ENCODE peak calls at places on chromosomes 16 and 17, in ten cellular contexts. One of them, this sample, is unnamed.

GRCh38 chr17:2656293-2656692 is 55.3 kb downstream of the CLUH start:
- DNase-seq in NB4: no peak
- DNase-seq in AG04449: no peak
- DNase-seq in GM12865: no peak
- DNase-seq in spleen: no peak
- DNase-seq in H1: no peak
- DNase-seq in Calu3: no peak
- DNase-seq in HCT116: no peak
- DNase-seq in glutamatergic neuron: no peak
- DNase-seq in uterus: no peak
- DNase-seq in this sample: no peak

GRCh38 chr17:42667088-42667951 is 8.2 kb downstream of the TUBG2 start:
- DNase-seq in NB4: peak; percentile 14
- DNase-seq in AG04449: no peak
- DNase-seq in H1: no peak
- DNase-seq in HCT116: peak; percentile 87
- DNase-seq in uterus: peak; percentile 63
- DNase-seq in Calu3: peak; percentile 70
- DNase-seq in spleen: peak; percentile 41
- DNase-seq in glutamatergic neuron: no peak
- DNase-seq in GM12865: no peak
- DNase-seq in this sample: no peak

GRCh38 chr17:48871551-48872351 is 20.8 kb upstream of the ATP5MC1 start:
- DNase-seq in GM12865: no peak
- DNase-seq in HCT116: no peak
- DNase-seq in AG04449: no peak
- DNase-seq in uterus: peak; percentile 57
- DNase-seq in NB4: no peak
- DNase-seq in glutamatergic neuron: peak; percentile 39
- DNase-seq in Calu3: peak; percentile 83
- DNase-seq in spleen: no peak
- DNase-seq in H1: no peak
- DNase-seq in this sample: no peak

GRCh38 chr16:26816885-26817571 is 249.7 kb upstream of the C16orf82 start:
- DNase-seq in Calu3: no peak
- DNase-seq in HCT116: no peak
- DNase-seq in GM12865: no peak
- DNase-seq in H1: no peak
- DNase-seq in AG04449: no peak
- DNase-seq in glutamatergic neuron: no peak
- DNase-seq in spleen: no peak
- DNase-seq in NB4: no peak
- DNase-seq in uterus: no peak
- DNase-seq in this sample: no peak

GRCh38 chr16:73713817-73714495 is 582.7 kb upstream of the PSMD7 start:
- DNase-seq in Calu3: peak; percentile 65
- DNase-seq in GM12865: no peak
- DNase-seq in NB4: peak; percentile 43
- DNase-seq in spleen: no peak
- DNase-seq in HCT116: peak; percentile 27
- DNase-seq in glutamatergic neuron: peak; percentile 51
- DNase-seq in AG04449: no peak
- DNase-seq in H1: peak; percentile 78
- DNase-seq in uterus: no peak
- DNase-seq in this sample: no peak

GRCh38 chr16:4500283-4500682 is 24.1 kb downstream of the HMOX2 start:
- DNase-seq in glutamatergic neuron: no peak
- DNase-seq in NB4: no peak
- DNase-seq in GM12865: no peak
- DNase-seq in AG04449: no peak
- DNase-seq in uterus: no peak
- DNase-seq in H1: no peak
- DNase-seq in Calu3: peak; percentile 32
- DNase-seq in HCT116: peak; percentile 27
- DNase-seq in spleen: no peak
- DNase-seq in this sample: no peak

GRCh38 chr17:2111691-2112090 is 56.8 kb downstream of the HIC1 start:
- DNase-seq in spleen: no peak
- DNase-seq in NB4: no peak
- DNase-seq in uterus: no peak
- DNase-seq in GM12865: no peak
- DNase-seq in Calu3: peak; percentile 1
- DNase-seq in AG04449: peak; percentile 90
- DNase-seq in glutamatergic neuron: no peak
- DNase-seq in H1: no peak
- DNase-seq in HCT116: no peak
- DNase-seq in this sample: no peak

GRCh38 chr17:39027037-39027436 is 59.8 kb upstream of the FBXO47 start:
- DNase-seq in glutamatergic neuron: peak; percentile 38
- DNase-seq in H1: peak; percentile 71
- DNase-seq in GM12865: no peak
- DNase-seq in NB4: no peak
- DNase-seq in AG04449: no peak
- DNase-seq in spleen: no peak
- DNase-seq in HCT116: no peak
- DNase-seq in uterus: peak; percentile 52
- DNase-seq in Calu3: peak; percentile 83
- DNase-seq in this sample: peak; percentile 37

GRCh38 chr16:88769617-88770458 is 15.2 kb downstream of the PIEZO1 start:
- DNase-seq in HCT116: no peak
- DNase-seq in AG04449: no peak
- DNase-seq in glutamatergic neuron: peak; percentile 63
- DNase-seq in GM12865: peak; percentile 73
- DNase-seq in H1: peak; percentile 84
- DNase-seq in uterus: no peak
- DNase-seq in NB4: peak; percentile 94
- DNase-seq in Calu3: no peak
- DNase-seq in spleen: no peak
- DNase-seq in this sample: peak; percentile 87

GRCh38 chr16:81190667-81191066 is 47.8 kb upstream of the BCO1 start:
- DNase-seq in NB4: peak; percentile 26
- DNase-seq in uterus: no peak
- DNase-seq in H1: no peak
- DNase-seq in spleen: no peak
- DNase-seq in AG04449: no peak
- DNase-seq in Calu3: peak; percentile 13
- DNase-seq in HCT116: no peak
- DNase-seq in GM12865: no peak
- DNase-seq in glutamatergic neuron: no peak
- DNase-seq in this sample: no peak

GRCh38 chr16:6016530-6017184 is 919.1 kb upstream of the EEF2KMT start:
- DNase-seq in Calu3: peak; percentile 27
- DNase-seq in uterus: no peak
- DNase-seq in GM12865: no peak
- DNase-seq in NB4: peak; percentile 54
- DNase-seq in H1: no peak
- DNase-seq in AG04449: no peak
- DNase-seq in HCT116: no peak
- DNase-seq in spleen: no peak
- DNase-seq in glutamatergic neuron: no peak
- DNase-seq in this sample: no peak

GRCh38 chr17:81043725-81044427 is 8.9 kb downstream of the BAIAP2 start:
- DNase-seq in uterus: peak; percentile 46
- DNase-seq in AG04449: no peak
- DNase-seq in GM12865: no peak
- DNase-seq in HCT116: peak; percentile 71
- DNase-seq in spleen: peak; percentile 66
- DNase-seq in Calu3: peak; percentile 94
- DNase-seq in glutamatergic neuron: no peak
- DNase-seq in H1: no peak
- DNase-seq in NB4: no peak
- DNase-seq in this sample: no peak

GRCh38 chr17:61352408-61352770 is 47.3 kb upstream of the TBX2 start:
- DNase-seq in spleen: peak; percentile 14
- DNase-seq in AG04449: no peak
- DNase-seq in uterus: no peak
- DNase-seq in H1: no peak
- DNase-seq in Calu3: no peak
- DNase-seq in NB4: no peak
- DNase-seq in HCT116: no peak
- DNase-seq in GM12865: no peak
- DNase-seq in glutamatergic neuron: no peak
- DNase-seq in this sample: no peak

GRCh38 chr16:76387994-76388393 is 110.8 kb downstream of the CNTNAP4 start:
- DNase-seq in H1: no peak
- DNase-seq in HCT116: no peak
- DNase-seq in uterus: no peak
- DNase-seq in Calu3: no peak
- DNase-seq in AG04449: no peak
- DNase-seq in NB4: no peak
- DNase-seq in GM12865: no peak
- DNase-seq in spleen: no peak
- DNase-seq in glutamatergic neuron: no peak
- DNase-seq in this sample: no peak

GRCh38 chr16:28149016-28149888 is 62.5 kb downstream of the XPO6 start:
- DNase-seq in Calu3: no peak
- DNase-seq in uterus: no peak
- DNase-seq in spleen: no peak
- DNase-seq in HCT116: no peak
- DNase-seq in NB4: peak; percentile 38
- DNase-seq in AG04449: no peak
- DNase-seq in GM12865: no peak
- DNase-seq in glutamatergic neuron: no peak
- DNase-seq in H1: no peak
- DNase-seq in this sample: no peak

GRCh38 chr17:77535435-77535834 is 394.7 kb downstream of the SEC14L1 start:
- DNase-seq in AG04449: no peak
- DNase-seq in NB4: peak; percentile 52
- DNase-seq in H1: no peak
- DNase-seq in uterus: no peak
- DNase-seq in GM12865: no peak
- DNase-seq in glutamatergic neuron: no peak
- DNase-seq in Calu3: no peak
- DNase-seq in HCT116: no peak
- DNase-seq in spleen: peak; percentile 33
- DNase-seq in this sample: no peak

GRCh38 chr16:15970202-15970601 is 20.8 kb downstream of the ABCC1 start:
- DNase-seq in HCT116: no peak
- DNase-seq in glutamatergic neuron: peak; percentile 37
- DNase-seq in AG04449: no peak
- DNase-seq in Calu3: no peak
- DNase-seq in GM12865: peak; percentile 27
- DNase-seq in NB4: peak; percentile 42
- DNase-seq in spleen: no peak
- DNase-seq in H1: peak; percentile 59
- DNase-seq in uterus: no peak
- DNase-seq in this sample: no peak

GRCh38 chr17:67920212-67920611 is 76.1 kb downstream of the C17orf58 start:
- DNase-seq in spleen: no peak
- DNase-seq in NB4: no peak
- DNase-seq in glutamatergic neuron: no peak
- DNase-seq in Calu3: no peak
- DNase-seq in H1: no peak
- DNase-seq in GM12865: no peak
- DNase-seq in uterus: no peak
- DNase-seq in AG04449: no peak
- DNase-seq in HCT116: no peak
- DNase-seq in this sample: no peak

GRCh38 chr17:67922503-67922902 is 73.8 kb downstream of the C17orf58 start:
- DNase-seq in spleen: no peak
- DNase-seq in uterus: no peak
- DNase-seq in H1: no peak
- DNase-seq in NB4: no peak
- DNase-seq in GM12865: no peak
- DNase-seq in Calu3: no peak
- DNase-seq in HCT116: no peak
- DNase-seq in AG04449: no peak
- DNase-seq in glutamatergic neuron: no peak
- DNase-seq in this sample: no peak
- TF ChIP-seq CTCF in spleen: no peak
- TF ChIP-seq CTCF in uterus: no peak
- TF ChIP-seq CTCF in H1: no peak
- TF ChIP-seq CTCF in NB4: no peak
- TF ChIP-seq CTCF in GM12865: no peak
- TF ChIP-seq CTCF in Calu3: no peak
- TF ChIP-seq CTCF in HCT116: no peak
- TF ChIP-seq CTCF in AG04449: no peak
- TF ChIP-seq CTCF in glutamatergic neuron: no peak
- TF ChIP-seq CTCF in this sample: no peak

GRCh38 chr16:84312783-84313382 is 18.2 kb downstream of the WFDC1 start:
- DNase-seq in GM12865: no peak
- DNase-seq in H1: peak; percentile 81
- DNase-seq in HCT116: peak; percentile 57
- DNase-seq in NB4: no peak
- DNase-seq in uterus: no peak
- DNase-seq in glutamatergic neuron: peak; percentile 33
- DNase-seq in AG04449: no peak
- DNase-seq in Calu3: peak; percentile 73
- DNase-seq in spleen: no peak
- DNase-seq in this sample: no peak
- TF ChIP-seq CTCF in GM12865: no peak
- TF ChIP-seq CTCF in H1: no peak
- TF ChIP-seq CTCF in HCT116: peak; percentile 34
- TF ChIP-seq CTCF in NB4: no peak
- TF ChIP-seq CTCF in uterus: no peak
- TF ChIP-seq CTCF in glutamatergic neuron: no peak
- TF ChIP-seq CTCF in AG04449: no peak
- TF ChIP-seq CTCF in Calu3: no peak
- TF ChIP-seq CTCF in spleen: no peak
- TF ChIP-seq CTCF in this sample: no peak

GRCh38 chr16:78227855-78228254 is 128.4 kb downstream of the WWOX start:
- DNase-seq in HCT116: no peak
- DNase-seq in NB4: peak; percentile 38
- DNase-seq in glutamatergic neuron: peak; percentile 27
- DNase-seq in spleen: no peak
- DNase-seq in GM12865: no peak
- DNase-seq in H1: peak; percentile 43
- DNase-seq in uterus: peak; percentile 17
- DNase-seq in AG04449: no peak
- DNase-seq in Calu3: peak; percentile 35
- DNase-seq in this sample: no peak
- TF ChIP-seq CTCF in HCT116: peak; percentile 29
- TF ChIP-seq CTCF in NB4: peak; percentile 8
- TF ChIP-seq CTCF in glutamatergic neuron: no peak
- TF ChIP-seq CTCF in spleen: no peak
- TF ChIP-seq CTCF in GM12865: no peak
- TF ChIP-seq CTCF in H1: no peak
- TF ChIP-seq CTCF in uterus: peak; percentile 21
- TF ChIP-seq CTCF in AG04449: no peak
- TF ChIP-seq CTCF in Calu3: peak; percentile 46
- TF ChIP-seq CTCF in this sample: no peak

DNA sequence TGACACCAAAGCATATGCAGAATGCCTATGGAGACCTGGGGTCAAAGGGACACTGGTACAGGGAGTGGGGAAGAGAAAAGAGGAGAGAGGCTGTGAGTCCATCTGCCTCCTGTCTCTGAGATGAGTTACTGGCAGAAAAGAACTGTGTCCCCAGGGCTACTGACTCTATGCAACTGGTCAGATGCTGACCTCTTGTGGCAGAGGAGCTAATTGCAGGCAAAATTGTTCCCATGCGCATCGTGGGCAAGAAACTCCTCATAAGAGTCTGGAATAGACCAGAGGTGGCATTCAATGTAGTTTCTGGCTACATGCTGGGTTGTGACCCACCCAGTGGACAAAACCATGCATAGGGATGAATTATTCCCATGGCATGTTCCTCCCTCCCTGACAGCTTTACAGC is 26.1 kb upstream of the MLKL start:
- DNase-seq in spleen: no peak
- DNase-seq in H1: peak; percentile 86
- DNase-seq in HCT116: no peak
- DNase-seq in AG04449: no peak
- DNase-seq in GM12865: peak; percentile 63
- DNase-seq in glutamatergic neuron: no peak
- DNase-seq in NB4: peak; percentile 81
- DNase-seq in Calu3: no peak
- DNase-seq in uterus: no peak
- DNase-seq in this sample: no peak
- TF ChIP-seq CTCF in spleen: peak; percentile 47
- TF ChIP-seq CTCF in H1: peak; percentile 59
- TF ChIP-seq CTCF in HCT116: peak; percentile 89
- TF ChIP-seq CTCF in AG04449: no peak
- TF ChIP-seq CTCF in GM12865: peak; percentile 58
- TF ChIP-seq CTCF in glutamatergic neuron: peak; percentile 67
- TF ChIP-seq CTCF in NB4: peak; percentile 97
- TF ChIP-seq CTCF in Calu3: peak; percentile 68
- TF ChIP-seq CTCF in uterus: no peak
- TF ChIP-seq CTCF in this sample: peak; percentile 50